ENCODE peak calls at places on chromosomes 11 and 22, in nine cellular contexts. One of them, this sample, is unnamed. For H3K9me3, the result is how much of the 10 kb centered on the place peaks cover.

GRCh38 chr11:111736191-111736590 is 30.0 kb downstream of the PPP2R1B start:
- DNase-seq in tibial artery: peak
- DNase-seq in tibial nerve: no peak
- DNase-seq in fibroblast of lung: peak
- DNase-seq in right atrium auricular region: no peak
- DNase-seq in PC-3: no peak
- DNase-seq in psoas muscle: no peak
- DNase-seq in ovary: no peak
- DNase-seq in spleen: peak
- DNase-seq in this sample: no peak

GRCh38 chr22:20249797-20250354 is 18.2 kb downstream of the RTN4R start:
- DNase-seq in ovary: peak
- DNase-seq in spleen: no peak
- DNase-seq in fibroblast of lung: peak
- DNase-seq in PC-3: no peak
- DNase-seq in psoas muscle: peak
- DNase-seq in tibial artery: no peak
- DNase-seq in right atrium auricular region: no peak
- DNase-seq in tibial nerve: no peak
- DNase-seq in this sample: no peak

GRCh38 chr11:13465909-13466371 is 2.9 kb upstream of the BTBD10 start:
- DNase-seq in right atrium auricular region: no peak
- DNase-seq in ovary: no peak
- DNase-seq in tibial artery: no peak
- DNase-seq in PC-3: peak
- DNase-seq in fibroblast of lung: peak
- DNase-seq in spleen: no peak
- DNase-seq in psoas muscle: no peak
- DNase-seq in tibial nerve: no peak
- DNase-seq in this sample: peak

GRCh38 chr22:24969588-24970301 is 17.2 kb downstream of the KIAA1671 start:
- DNase-seq in PC-3: peak
- DNase-seq in ovary: no peak
- DNase-seq in right atrium auricular region: peak
- DNase-seq in tibial nerve: peak
- DNase-seq in tibial artery: peak
- DNase-seq in psoas muscle: peak
- DNase-seq in fibroblast of lung: no peak
- DNase-seq in spleen: no peak
- DNase-seq in this sample: no peak

GRCh38 chr11:60625262-60625661 is 74.2 kb upstream of the MS4A8 start:
- DNase-seq in right atrium auricular region: no peak
- DNase-seq in fibroblast of lung: peak
- DNase-seq in spleen: no peak
- DNase-seq in PC-3: peak
- DNase-seq in tibial nerve: no peak
- DNase-seq in tibial artery: no peak
- DNase-seq in psoas muscle: no peak
- DNase-seq in ovary: no peak
- DNase-seq in this sample: peak

GRCh38 chr22:23520875-23521441 is 59.1 kb downstream of the IGLL1 start:
- DNase-seq in ovary: peak
- DNase-seq in spleen: peak
- DNase-seq in psoas muscle: peak
- DNase-seq in tibial artery: peak
- DNase-seq in right atrium auricular region: no peak
- DNase-seq in PC-3: no peak
- DNase-seq in tibial nerve: peak
- DNase-seq in fibroblast of lung: peak
- DNase-seq in this sample: peak

GRCh38 chr11:1746516-1746931 is 3.9 kb downstream of the IFITM10 start:
- DNase-seq in right atrium auricular region: no peak
- DNase-seq in tibial artery: no peak
- DNase-seq in ovary: no peak
- DNase-seq in PC-3: no peak
- DNase-seq in psoas muscle: peak
- DNase-seq in spleen: peak
- DNase-seq in tibial nerve: no peak
- DNase-seq in fibroblast of lung: no peak
- DNase-seq in this sample: no peak

GRCh38 chr22:37383342-37383741 is 43.9 kb downstream of the ELFN2 start:
- DNase-seq in PC-3: no peak
- DNase-seq in tibial nerve: no peak
- DNase-seq in fibroblast of lung: no peak
- DNase-seq in spleen: no peak
- DNase-seq in right atrium auricular region: no peak
- DNase-seq in tibial artery: no peak
- DNase-seq in ovary: no peak
- DNase-seq in psoas muscle: no peak
- DNase-seq in this sample: no peak

GRCh38 chr11:120054016-120054752 is 83.7 kb downstream of the TRIM29 start:
- DNase-seq in ovary: no peak
- DNase-seq in fibroblast of lung: no peak
- DNase-seq in right atrium auricular region: peak
- DNase-seq in psoas muscle: no peak
- DNase-seq in tibial artery: no peak
- DNase-seq in tibial nerve: no peak
- DNase-seq in spleen: no peak
- DNase-seq in PC-3: no peak
- DNase-seq in this sample: no peak

GRCh38 chr11:105923814-105924213 is 98.2 kb downstream of the MSANTD4 start:
- DNase-seq in fibroblast of lung: peak
- DNase-seq in ovary: no peak
- DNase-seq in tibial nerve: no peak
- DNase-seq in tibial artery: no peak
- DNase-seq in spleen: no peak
- DNase-seq in right atrium auricular region: no peak
- DNase-seq in PC-3: peak
- DNase-seq in psoas muscle: no peak
- DNase-seq in this sample: no peak

GRCh38 chr11:102226702-102227101 is 90.6 kb upstream of the BIRC3 start:
- DNase-seq in PC-3: peak
- DNase-seq in ovary: no peak
- DNase-seq in psoas muscle: no peak
- DNase-seq in tibial artery: no peak
- DNase-seq in fibroblast of lung: peak
- DNase-seq in tibial nerve: no peak
- DNase-seq in spleen: no peak
- DNase-seq in right atrium auricular region: no peak
- DNase-seq in this sample: no peak

GRCh38 chr11:120657306-120658070 is 145.9 kb downstream of the GRIK4 start:
- DNase-seq in fibroblast of lung: no peak
- DNase-seq in tibial nerve: no peak
- DNase-seq in right atrium auricular region: no peak
- DNase-seq in psoas muscle: no peak
- DNase-seq in PC-3: no peak
- DNase-seq in tibial artery: no peak
- DNase-seq in spleen: no peak
- DNase-seq in ovary: no peak
- DNase-seq in this sample: no peak

GRCh38 chr11:93493252-93493897 is 49.8 kb downstream of the SMCO4 start:
- DNase-seq in tibial artery: no peak
- DNase-seq in right atrium auricular region: no peak
- DNase-seq in spleen: no peak
- DNase-seq in PC-3: no peak
- DNase-seq in tibial nerve: no peak
- DNase-seq in psoas muscle: no peak
- DNase-seq in ovary: no peak
- DNase-seq in fibroblast of lung: no peak
- DNase-seq in this sample: no peak

GRCh38 chr11:797300-798092 is 585 bp downstream of the SLC25A22 start:
- DNase-seq in fibroblast of lung: peak
- DNase-seq in tibial artery: peak
- DNase-seq in psoas muscle: peak
- DNase-seq in PC-3: peak
- DNase-seq in tibial nerve: peak
- DNase-seq in spleen: peak
- DNase-seq in right atrium auricular region: peak
- DNase-seq in ovary: peak
- DNase-seq in this sample: peak

GRCh38 chr11:76670475-76671235 is at the start of gene LRRC32:
- DNase-seq in PC-3: no peak
- DNase-seq in tibial artery: peak
- DNase-seq in spleen: peak
- DNase-seq in fibroblast of lung: no peak
- DNase-seq in tibial nerve: peak
- DNase-seq in psoas muscle: peak
- DNase-seq in ovary: peak
- DNase-seq in right atrium auricular region: no peak
- DNase-seq in this sample: peak

GRCh38 chr22:48756146-48757111 is 1071.2 kb downstream of the BRD1 start:
- DNase-seq in PC-3: no peak
- DNase-seq in tibial nerve: peak
- DNase-seq in tibial artery: no peak
- DNase-seq in fibroblast of lung: no peak
- DNase-seq in right atrium auricular region: peak
- DNase-seq in ovary: no peak
- DNase-seq in spleen: peak
- DNase-seq in psoas muscle: no peak
- DNase-seq in this sample: no peak
- H3K9me3 ChIP-seq in PC-3: under half
- H3K9me3 ChIP-seq in tibial nerve: under half
- H3K9me3 ChIP-seq in tibial artery: under half
- H3K9me3 ChIP-seq in fibroblast of lung: under half
- H3K9me3 ChIP-seq in right atrium auricular region: under half
- H3K9me3 ChIP-seq in ovary: under half
- H3K9me3 ChIP-seq in spleen: under half
- H3K9me3 ChIP-seq in psoas muscle: under half
- H3K9me3 ChIP-seq in this sample: under half

GRCh38 chr22:33598821-33599220 is 321.5 kb downstream of the LARGE1 start:
- DNase-seq in tibial nerve: no peak
- DNase-seq in PC-3: no peak
- DNase-seq in ovary: no peak
- DNase-seq in tibial artery: no peak
- DNase-seq in fibroblast of lung: no peak
- DNase-seq in right atrium auricular region: no peak
- DNase-seq in psoas muscle: no peak
- DNase-seq in spleen: no peak
- DNase-seq in this sample: no peak

GRCh38 chr22:33600113-33600512 is 320.2 kb downstream of the LARGE1 start:
- DNase-seq in psoas muscle: no peak
- DNase-seq in fibroblast of lung: no peak
- DNase-seq in tibial nerve: no peak
- DNase-seq in spleen: no peak
- DNase-seq in ovary: no peak
- DNase-seq in tibial artery: no peak
- DNase-seq in right atrium auricular region: no peak
- DNase-seq in PC-3: peak
- DNase-seq in this sample: no peak

GRCh38 chr22:33601062-33601461 is 319.2 kb downstream of the LARGE1 start:
- DNase-seq in right atrium auricular region: no peak
- DNase-seq in ovary: no peak
- DNase-seq in tibial artery: no peak
- DNase-seq in psoas muscle: no peak
- DNase-seq in fibroblast of lung: no peak
- DNase-seq in PC-3: no peak
- DNase-seq in spleen: no peak
- DNase-seq in tibial nerve: no peak
- DNase-seq in this sample: no peak

GRCh38 chr22:33600595-33600994 is 319.7 kb downstream of the LARGE1 start:
- DNase-seq in right atrium auricular region: no peak
- DNase-seq in psoas muscle: no peak
- DNase-seq in ovary: no peak
- DNase-seq in fibroblast of lung: no peak
- DNase-seq in PC-3: no peak
- DNase-seq in spleen: no peak
- DNase-seq in tibial artery: no peak
- DNase-seq in tibial nerve: no peak
- DNase-seq in this sample: no peak

DNA sequence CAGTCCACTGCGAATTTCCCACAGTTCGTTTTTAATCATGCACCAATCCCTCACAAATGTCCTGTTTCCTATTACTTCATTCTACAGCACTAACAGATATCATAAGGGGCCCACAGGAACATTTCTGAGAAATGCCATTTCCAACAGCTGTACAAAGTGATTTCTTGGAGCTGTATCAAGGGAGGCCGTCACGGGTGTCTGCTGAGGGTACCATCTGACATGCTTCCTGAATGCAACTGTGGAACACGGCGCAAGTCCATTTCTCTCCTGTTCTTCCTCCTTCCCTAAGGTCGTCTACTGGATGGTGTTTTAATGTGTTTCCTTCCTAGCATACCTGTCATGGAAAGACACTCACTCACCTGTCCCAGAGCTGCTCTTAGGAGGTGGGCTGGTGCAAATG is 320.7 kb downstream of the LARGE1 start:
- DNase-seq in PC-3: no peak
- DNase-seq in tibial artery: no peak
- DNase-seq in right atrium auricular region: no peak
- DNase-seq in ovary: no peak
- DNase-seq in psoas muscle: no peak
- DNase-seq in spleen: no peak
- DNase-seq in fibroblast of lung: peak
- DNase-seq in tibial nerve: no peak
- DNase-seq in this sample: no peak
- H3K27ac ChIP-seq in PC-3: no peak
- H3K27ac ChIP-seq in tibial artery: no peak
- H3K27ac ChIP-seq in right atrium auricular region: no peak
- H3K27ac ChIP-seq in ovary: no peak
- H3K27ac ChIP-seq in psoas muscle: no peak
- H3K27ac ChIP-seq in spleen: no peak
- H3K27ac ChIP-seq in fibroblast of lung: no peak
- H3K27ac ChIP-seq in tibial nerve: no peak
- H3K27ac ChIP-seq in this sample: no peak

GRCh38 chr11:11148104-11148509 is 204.9 kb downstream of the CSNK2A3 start:
- DNase-seq in fibroblast of lung: peak
- DNase-seq in PC-3: peak
- DNase-seq in tibial artery: peak
- DNase-seq in psoas muscle: peak
- DNase-seq in right atrium auricular region: peak
- DNase-seq in ovary: peak
- DNase-seq in spleen: no peak
- DNase-seq in tibial nerve: peak
- DNase-seq in this sample: peak
- TF ChIP-seq CTCF in fibroblast of lung: peak
- TF ChIP-seq CTCF in PC-3: peak
- TF ChIP-seq CTCF in tibial artery: peak
- TF ChIP-seq CTCF in psoas muscle: peak
- TF ChIP-seq CTCF in right atrium auricular region: peak
- TF ChIP-seq CTCF in ovary: no peak
- TF ChIP-seq CTCF in spleen: no peak
- TF ChIP-seq CTCF in tibial nerve: no peak
- TF ChIP-seq CTCF in this sample: peak

GRCh38 chr22:49188091-49188490 is 639.6 kb downstream of the BRD1 start:
- DNase-seq in tibial artery: no peak
- DNase-seq in PC-3: no peak
- DNase-seq in fibroblast of lung: no peak
- DNase-seq in spleen: peak
- DNase-seq in ovary: no peak
- DNase-seq in right atrium auricular region: no peak
- DNase-seq in psoas muscle: no peak
- DNase-seq in tibial nerve: no peak
- DNase-seq in this sample: no peak
- H3K9me3 ChIP-seq in tibial artery: under half
- H3K9me3 ChIP-seq in PC-3: under half
- H3K9me3 ChIP-seq in fibroblast of lung: under half
- H3K9me3 ChIP-seq in spleen: under half
- H3K9me3 ChIP-seq in ovary: under half
- H3K9me3 ChIP-seq in right atrium auricular region: under half
- H3K9me3 ChIP-seq in psoas muscle: under half
- H3K9me3 ChIP-seq in tibial nerve: under half
- H3K9me3 ChIP-seq in this sample: under half

This sample was measured in A673.